ENCODE peak calls at places on chromosomes 2 and 18, in nine cellular contexts. Q is upper lobe of left lung, W is tibial artery, Z is right lobe of liver, G is upper lobe of right lung, V is cardiac muscle cell, K is IMR-90, I is vagina, C is body of pancreas. M is an unnamed sample.

GRCh38 chr2:24434576-24434975 is 56.5 kb upstream of the NCOA1 start:
- DNase-seq in Q (no peak), W (no peak), Z (no peak), G (no peak), V (no peak), K (no peak), I (no peak), C (no peak), M (no peak)

GRCh38 chr2:201882353-201883095 is 76.2 kb downstream of the CDK15 start:
- DNase-seq in Q (no peak), W (no peak), Z (no peak), G (no peak), V (no peak), K (peak; percentile 70), I (no peak), C (no peak), M (peak; percentile 64)

GRCh38 chr2:69253893-69254292 is 133.1 kb downstream of the GFPT1 start:
- DNase-seq in Q (no peak), W (peak; percentile 89), Z (no peak), G (no peak), V (no peak), K (peak; percentile 99), I (no peak), C (no peak), M (no peak)

GRCh38 chr2:32559136-32559535 is 68.7 kb upstream of the TTC27 start:
- DNase-seq in Q (peak; percentile 32), W (no peak), Z (no peak), G (no peak), V (peak; percentile 22), K (peak; percentile 33), I (no peak), C (no peak), M (peak; percentile 47)

GRCh38 chr2:166764216-166764615 is 124.1 kb upstream of the XIRP2 start:
- DNase-seq in Q (no peak), W (no peak), Z (no peak), G (no peak), V (no peak), K (no peak), I (no peak), C (no peak), M (no peak)

GRCh38 chr2:31414601-31415241 is at the start of gene XDH:
- DNase-seq in Q (no peak), W (no peak), Z (peak; percentile 69), G (no peak), V (no peak), K (no peak), I (no peak), C (no peak), M (no peak)

GRCh38 chr2:136362676-136363390 is 244.9 kb upstream of the CXCR4 start:
- DNase-seq in Q (no peak), W (no peak), Z (no peak), G (no peak), V (no peak), K (no peak), I (no peak), C (no peak), M (no peak)

GRCh38 chr2:24613154-24613814 is 122.2 kb downstream of the NCOA1 start:
- DNase-seq in Q (peak; percentile 30), W (no peak), Z (no peak), G (no peak), V (peak; percentile 38), K (peak; percentile 76), I (no peak), C (no peak), M (peak; percentile 5)

GRCh38 chr18:1526996-1527395 is 622.3 kb downstream of the ADCYAP1 start:
- DNase-seq in Q (no peak), W (no peak), Z (no peak), G (no peak), V (no peak), K (no peak), I (no peak), C (no peak), M (no peak)

GRCh38 chr2:69157441-69157840 is 144.5 kb downstream of the ANTXR1 start:
- DNase-seq in Q (no peak), W (no peak), Z (no peak), G (no peak), V (no peak), K (no peak), I (no peak), C (no peak), M (no peak)

GRCh38 chr2:26602575-26602974 is 38.6 kb downstream of the CIB4 start:
- DNase-seq in Q (no peak), W (peak; percentile 25), Z (no peak), G (no peak), V (no peak), K (no peak), I (no peak), C (no peak), M (no peak)

GRCh38 chr2:171434671-171434980 is 600 bp downstream of the DCAF17 start:
- DNase-seq in Q (no peak), W (no peak), Z (no peak), G (no peak), V (no peak), K (no peak), I (no peak), C (no peak), M (no peak)

GRCh38 chr2:200746301-200746700 is 65.4 kb upstream of the BZW1 start:
- DNase-seq in Q (no peak), W (no peak), Z (no peak), G (no peak), V (no peak), K (no peak), I (no peak), C (no peak), M (no peak)

GRCh38 chr18:11909597-11910026 is 1.5 kb upstream of the MPPE1 start:
- DNase-seq in Q (no peak), W (no peak), Z (no peak), G (no peak), V (no peak), K (peak; percentile 55), I (no peak), C (no peak), M (no peak)

GRCh38 chr2:25979006-25979405 is 3.3 kb downstream of the KIF3C start:
- DNase-seq in Q (no peak), W (no peak), Z (no peak), G (no peak), V (no peak), K (no peak), I (no peak), C (no peak), M (no peak)

GRCh38 chr2:190791347-190791982 is 89.2 kb upstream of the GLS start:
- DNase-seq in Q (peak; percentile 60), W (no peak), Z (no peak), G (no peak), V (no peak), K (peak; percentile 59), I (no peak), C (no peak), M (no peak)

GRCh38 chr2:46047280-46047679 is 249.9 kb upstream of the EPAS1 start:
- DNase-seq in Q (no peak), W (no peak), Z (no peak), G (no peak), V (no peak), K (peak; percentile 55), I (no peak), C (no peak), M (no peak)

GRCh38 chr2:23042176-23042909 is 342.6 kb upstream of the KLHL29 start:
- DNase-seq in Q (no peak), W (peak; percentile 74), Z (no peak), G (no peak), V (no peak), K (no peak), I (no peak), C (no peak), M (no peak)

GRCh38 chr2:85353876-85354285 is 447 bp downstream of the RETSAT start:
- DNase-seq in Q (peak; percentile 60), W (no peak), Z (peak; percentile 67), G (peak; percentile 78), V (no peak), K (peak; percentile 6), I (no peak), C (peak; percentile 75), M (no peak)

DNA sequence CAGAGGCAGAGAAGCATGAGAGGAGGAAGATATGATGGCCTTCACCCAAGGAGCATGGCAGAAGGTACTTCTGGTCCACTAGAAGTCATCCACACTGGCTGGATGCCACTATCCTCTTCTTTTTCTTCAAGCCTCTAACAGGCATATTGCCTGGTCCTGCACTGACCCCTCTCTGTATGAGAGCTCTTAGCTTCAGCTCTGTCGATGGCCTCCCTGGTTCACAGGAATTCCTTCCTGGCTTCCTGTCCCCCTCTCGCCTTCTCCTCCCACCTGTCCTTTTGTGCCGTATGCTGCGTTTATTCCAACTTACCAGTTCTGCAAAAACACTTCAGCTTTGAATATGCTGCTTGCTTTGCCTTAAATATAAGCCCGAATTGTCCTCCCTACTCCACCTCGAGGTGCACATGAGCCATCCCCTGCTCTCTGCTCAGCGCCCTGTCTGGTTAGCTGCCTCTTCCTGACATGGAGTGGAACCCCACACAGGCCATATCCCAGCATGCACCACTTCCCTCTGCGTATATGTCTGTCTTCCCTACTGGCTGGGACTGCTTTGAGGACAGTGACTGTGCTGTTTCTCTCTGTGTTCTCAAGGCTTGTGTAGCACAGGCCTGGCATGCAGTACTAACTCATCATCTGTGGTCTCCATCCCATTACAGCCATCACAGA is 474.9 kb downstream of the EIPR1 start:
- DNase-seq in Q (no peak), W (peak; percentile 35), Z (peak; percentile 26), G (no peak), V (peak; percentile 8), K (no peak), I (no peak), C (no peak), M (no peak)
- TF ChIP-seq CTCF in Q (no peak), W (no peak), Z (no peak), G (no peak), V (no peak), K (no peak), I (no peak), C (no peak), M (no peak)

GRCh38 chr2:233250568-233250967 is 905 bp upstream of the ATG16L1 start:
- DNase-seq in Q (no peak), W (no peak), Z (no peak), G (no peak), V (no peak), K (no peak), I (no peak), C (no peak), M (no peak)
- H3K27me3 ChIP-seq in Q (no peaks in the 10 kb centered on the region), W (no peaks in the 10 kb centered on the region), Z (no peaks in the 10 kb centered on the region), G (no peaks in the 10 kb centered on the region), V (no peaks in the 10 kb centered on the region), K (no peaks in the 10 kb centered on the region), I (no peaks in the 10 kb centered on the region), C (no peaks in the 10 kb centered on the region), M (no peaks in the 10 kb centered on the region)

DNA sequence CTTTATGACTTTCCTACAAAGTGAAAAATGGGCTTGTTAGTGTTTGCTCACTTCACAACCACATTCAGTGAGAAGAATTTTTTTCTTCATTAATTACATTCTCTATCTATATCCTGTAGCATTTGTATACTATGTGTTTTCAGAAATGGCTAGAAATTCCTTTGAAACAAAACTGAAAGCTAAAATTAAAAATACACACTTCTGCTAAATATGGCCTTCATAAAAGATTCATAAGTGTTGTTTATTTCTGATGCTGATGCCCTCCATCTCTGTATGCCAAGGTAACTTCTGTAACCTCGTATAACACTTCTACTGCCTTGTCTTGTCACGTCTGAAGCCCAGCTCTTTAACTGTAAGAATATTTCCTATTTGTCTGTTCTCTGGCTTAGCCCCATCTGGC is 59.8 kb downstream of the PMAIP1 start:
- DNase-seq in Q (no peak), W (no peak), Z (no peak), G (no peak), V (no peak), K (no peak), I (no peak), C (no peak), M (no peak)
- H3K4me3 ChIP-seq in Q (no peak overlapping the region), W (no peak overlapping the region), Z (no peak overlapping the region), G (no peak overlapping the region), V (no peak overlapping the region), K (no peak overlapping the region), I (no peak overlapping the region), C (no peak overlapping the region), M (no peak overlapping the region)

GRCh38 chr2:204718607-204719006 is 173.3 kb downstream of the PARD3B start:
- DNase-seq in Q (no peak), W (no peak), Z (no peak), G (no peak), V (no peak), K (no peak), I (no peak), C (no peak), M (no peak)
- TF ChIP-seq CTCF in Q (no peak), W (no peak), Z (no peak), G (no peak), V (no peak), K (no peak), I (no peak), C (no peak), M (no peak)

M was measured in HL-60.